ENCODE peak calls at places on chromosomes 11 and 22, in nine cellular contexts. One of them, this sample, is unnamed.

GRCh38 chr11:13336246-13336873 is 58.8 kb downstream of the BMAL1 start:
- DNase-seq in brain pericyte: no peak
- DNase-seq in myocyte: peak
- DNase-seq in globus pallidus: no peak
- DNase-seq in iris pigment epithelial cell: peak
- DNase-seq in NCI-H748 treated with DMSO at 0.1 percent for 48 hours: no peak
- DNase-seq in A549: no peak
- DNase-seq in NCI-H345: no peak
- DNase-seq in cardiac fibroblast: no peak
- DNase-seq in this sample: no peak

GRCh38 chr11:506950-507726 is at the start of gene RNH1:
- DNase-seq in iris pigment epithelial cell: peak
- DNase-seq in cardiac fibroblast: peak
- DNase-seq in NCI-H748 treated with DMSO at 0.1 percent for 48 hours: peak
- DNase-seq in globus pallidus: peak
- DNase-seq in A549: peak
- DNase-seq in myocyte: peak
- DNase-seq in NCI-H345: peak
- DNase-seq in brain pericyte: peak
- DNase-seq in this sample: peak

GRCh38 chr11:15638386-15638787 is 523.7 kb downstream of the INSC start:
- DNase-seq in iris pigment epithelial cell: no peak
- DNase-seq in cardiac fibroblast: no peak
- DNase-seq in A549: no peak
- DNase-seq in myocyte: no peak
- DNase-seq in NCI-H748 treated with DMSO at 0.1 percent for 48 hours: no peak
- DNase-seq in NCI-H345: no peak
- DNase-seq in globus pallidus: no peak
- DNase-seq in brain pericyte: no peak
- DNase-seq in this sample: no peak

GRCh38 chr11:12206529-12206928 is 96.1 kb downstream of the MICAL2 start:
- DNase-seq in iris pigment epithelial cell: no peak
- DNase-seq in myocyte: peak
- DNase-seq in A549: no peak
- DNase-seq in globus pallidus: no peak
- DNase-seq in cardiac fibroblast: no peak
- DNase-seq in NCI-H748 treated with DMSO at 0.1 percent for 48 hours: no peak
- DNase-seq in NCI-H345: no peak
- DNase-seq in brain pericyte: no peak
- DNase-seq in this sample: no peak

GRCh38 chr11:20672575-20672974 is 3.2 kb downstream of the NELL1 start:
- DNase-seq in NCI-H345: peak
- DNase-seq in cardiac fibroblast: peak
- DNase-seq in brain pericyte: no peak
- DNase-seq in A549: no peak
- DNase-seq in NCI-H748 treated with DMSO at 0.1 percent for 48 hours: peak
- DNase-seq in myocyte: no peak
- DNase-seq in globus pallidus: no peak
- DNase-seq in iris pigment epithelial cell: no peak
- DNase-seq in this sample: peak

GRCh38 chr11:94895451-94895850 is 77.9 kb downstream of the CWC15 start:
- DNase-seq in iris pigment epithelial cell: peak
- DNase-seq in brain pericyte: no peak
- DNase-seq in myocyte: peak
- DNase-seq in NCI-H748 treated with DMSO at 0.1 percent for 48 hours: no peak
- DNase-seq in globus pallidus: no peak
- DNase-seq in cardiac fibroblast: peak
- DNase-seq in NCI-H345: no peak
- DNase-seq in A549: no peak
- DNase-seq in this sample: no peak

GRCh38 chr22:47195676-47196492 is 433.4 kb downstream of the TBC1D22A start:
- DNase-seq in NCI-H345: no peak
- DNase-seq in A549: no peak
- DNase-seq in iris pigment epithelial cell: no peak
- DNase-seq in myocyte: no peak
- DNase-seq in globus pallidus: no peak
- DNase-seq in NCI-H748 treated with DMSO at 0.1 percent for 48 hours: no peak
- DNase-seq in cardiac fibroblast: no peak
- DNase-seq in brain pericyte: no peak
- DNase-seq in this sample: no peak

GRCh38 chr11:29449280-29450074 is 567.4 kb downstream of the KCNA4 start:
- DNase-seq in NCI-H748 treated with DMSO at 0.1 percent for 48 hours: no peak
- DNase-seq in brain pericyte: no peak
- DNase-seq in A549: no peak
- DNase-seq in NCI-H345: no peak
- DNase-seq in myocyte: peak
- DNase-seq in iris pigment epithelial cell: peak
- DNase-seq in globus pallidus: no peak
- DNase-seq in cardiac fibroblast: peak
- DNase-seq in this sample: no peak

GRCh38 chr11:95375881-95376280 is 144.9 kb upstream of the SESN3 start:
- DNase-seq in myocyte: no peak
- DNase-seq in NCI-H345: peak
- DNase-seq in globus pallidus: no peak
- DNase-seq in brain pericyte: peak
- DNase-seq in iris pigment epithelial cell: peak
- DNase-seq in NCI-H748 treated with DMSO at 0.1 percent for 48 hours: no peak
- DNase-seq in cardiac fibroblast: peak
- DNase-seq in A549: no peak
- DNase-seq in this sample: no peak

GRCh38 chr11:73204711-73205121 is 13.4 kb upstream of the P2RY2 start:
- DNase-seq in cardiac fibroblast: no peak
- DNase-seq in myocyte: no peak
- DNase-seq in NCI-H345: no peak
- DNase-seq in globus pallidus: peak
- DNase-seq in A549: no peak
- DNase-seq in brain pericyte: no peak
- DNase-seq in iris pigment epithelial cell: no peak
- DNase-seq in NCI-H748 treated with DMSO at 0.1 percent for 48 hours: no peak
- DNase-seq in this sample: peak

GRCh38 chr22:44450503-44450902 is 47.5 kb downstream of the RTL6 start:
- DNase-seq in NCI-H345: no peak
- DNase-seq in cardiac fibroblast: no peak
- DNase-seq in myocyte: peak
- DNase-seq in brain pericyte: no peak
- DNase-seq in A549: no peak
- DNase-seq in globus pallidus: no peak
- DNase-seq in NCI-H748 treated with DMSO at 0.1 percent for 48 hours: no peak
- DNase-seq in iris pigment epithelial cell: no peak
- DNase-seq in this sample: no peak

GRCh38 chr11:111634981-111635705 is 32.9 kb downstream of the SIK2 start:
- DNase-seq in cardiac fibroblast: peak
- DNase-seq in iris pigment epithelial cell: peak
- DNase-seq in NCI-H345: no peak
- DNase-seq in globus pallidus: no peak
- DNase-seq in A549: no peak
- DNase-seq in NCI-H748 treated with DMSO at 0.1 percent for 48 hours: no peak
- DNase-seq in brain pericyte: peak
- DNase-seq in myocyte: no peak
- DNase-seq in this sample: no peak

GRCh38 chr11:73431431-73431830 is 55.2 kb downstream of the RELT start:
- DNase-seq in NCI-H345: no peak
- DNase-seq in A549: no peak
- DNase-seq in iris pigment epithelial cell: no peak
- DNase-seq in myocyte: no peak
- DNase-seq in globus pallidus: no peak
- DNase-seq in cardiac fibroblast: no peak
- DNase-seq in brain pericyte: no peak
- DNase-seq in NCI-H748 treated with DMSO at 0.1 percent for 48 hours: no peak
- DNase-seq in this sample: no peak

GRCh38 chr11:114157476-114158050 is 98.1 kb downstream of the ZBTB16 start:
- DNase-seq in A549: no peak
- DNase-seq in cardiac fibroblast: no peak
- DNase-seq in NCI-H748 treated with DMSO at 0.1 percent for 48 hours: no peak
- DNase-seq in iris pigment epithelial cell: no peak
- DNase-seq in globus pallidus: no peak
- DNase-seq in myocyte: no peak
- DNase-seq in brain pericyte: no peak
- DNase-seq in NCI-H345: no peak
- DNase-seq in this sample: no peak

GRCh38 chr11:60771879-60772525 is 13.1 kb upstream of the MS4A10 start:
- DNase-seq in NCI-H345: no peak
- DNase-seq in iris pigment epithelial cell: peak
- DNase-seq in A549: no peak
- DNase-seq in brain pericyte: no peak
- DNase-seq in NCI-H748 treated with DMSO at 0.1 percent for 48 hours: no peak
- DNase-seq in cardiac fibroblast: no peak
- DNase-seq in myocyte: no peak
- DNase-seq in globus pallidus: no peak
- DNase-seq in this sample: no peak

GRCh38 chr22:19574247-19574646 is 50.0 kb upstream of the CLDN5 start:
- DNase-seq in NCI-H748 treated with DMSO at 0.1 percent for 48 hours: no peak
- DNase-seq in NCI-H345: no peak
- DNase-seq in brain pericyte: no peak
- DNase-seq in globus pallidus: no peak
- DNase-seq in iris pigment epithelial cell: no peak
- DNase-seq in myocyte: no peak
- DNase-seq in cardiac fibroblast: no peak
- DNase-seq in A549: no peak
- DNase-seq in this sample: no peak

GRCh38 chr11:44539971-44540370 is 25.5 kb upstream of the CD82 start:
- DNase-seq in iris pigment epithelial cell: no peak
- DNase-seq in A549: no peak
- DNase-seq in NCI-H748 treated with DMSO at 0.1 percent for 48 hours: peak
- DNase-seq in NCI-H345: peak
- DNase-seq in brain pericyte: no peak
- DNase-seq in cardiac fibroblast: no peak
- DNase-seq in globus pallidus: no peak
- DNase-seq in myocyte: no peak
- DNase-seq in this sample: no peak

GRCh38 chr22:36673821-36674220 is 29.7 kb downstream of the CACNG2 start:
- DNase-seq in NCI-H748 treated with DMSO at 0.1 percent for 48 hours: no peak
- DNase-seq in NCI-H345: no peak
- DNase-seq in globus pallidus: no peak
- DNase-seq in iris pigment epithelial cell: no peak
- DNase-seq in brain pericyte: no peak
- DNase-seq in myocyte: no peak
- DNase-seq in A549: no peak
- DNase-seq in cardiac fibroblast: no peak
- DNase-seq in this sample: no peak